ENCODE peak calls at places on chromosomes 6 and 20, in eight cellular contexts. F is stomach, I is spleen, E is adrenal gland, L is Peyer's patch, G is IMR-90, M is uterus, V is HCT116. Y is an unnamed sample.

GRCh38 chr6:112804638-112805330 is 457.7 kb downstream of the RFPL4B start:
- DNase-seq in L (no peak), G (no peak), I (no peak), E (no peak), V (no peak), M (no peak), F (no peak), Y (no peak)

GRCh38 chr6:150320450-150320849 is 48.4 kb upstream of the IYD start:
- DNase-seq in E (peak; percentile 12), V (no peak), I (no peak), L (no peak), F (peak; percentile 58), M (no peak), G (no peak), Y (no peak)

GRCh38 chr20:24135786-24136185 is 147.2 kb upstream of the GGTLC1 start:
- DNase-seq in G (no peak), E (no peak), V (no peak), F (no peak), M (no peak), L (no peak), I (no peak), Y (no peak)

GRCh38 chr20:10769700-10770099 is 95.9 kb upstream of the JAG1 start:
- DNase-seq in M (no peak), I (no peak), F (no peak), E (no peak), V (no peak), G (peak; percentile 39), L (no peak), Y (no peak)

GRCh38 chr6:140921366-140922226 is 1211.1 kb upstream of the GJE1 start:
- DNase-seq in M (no peak), V (peak; percentile 65), E (peak; percentile 59), L (no peak), I (no peak), G (peak; percentile 86), F (no peak), Y (no peak)

GRCh38 chr20:25177890-25178321 is 17.6 kb upstream of the ENTPD6 start:
- DNase-seq in I (no peak), G (no peak), F (peak; percentile 81), V (no peak), L (no peak), M (no peak), E (no peak), Y (peak; percentile 80)

GRCh38 chr6:170063851-170064617 is 226.8 kb downstream of the DLL1 start:
- DNase-seq in M (peak; percentile 7), L (no peak), I (peak; percentile 48), G (no peak), F (peak; percentile 16), V (no peak), E (no peak), Y (peak; percentile 3)

GRCh38 chr20:21052241-21052640 is 53.9 kb downstream of the LINC00237 start:
- DNase-seq in V (no peak), I (no peak), F (no peak), E (no peak), G (no peak), M (no peak), L (no peak), Y (no peak)

GRCh38 chr6:105994522-105995402 is 91.4 kb upstream of the PRDM1 start:
- DNase-seq in I (peak; percentile 91), V (peak; percentile 31), L (peak; percentile 79), G (peak; percentile 78), F (peak; percentile 57), M (peak; percentile 59), E (peak; percentile 57), Y (peak; percentile 47)

GRCh38 chr6:47785187-47785586 is 3.4 kb downstream of the OPN5 start:
- DNase-seq in L (no peak), M (no peak), E (no peak), F (no peak), G (no peak), V (no peak), I (no peak), Y (no peak)

GRCh38 chr20:49043000-49043399 is 3.1 kb upstream of the CSE1L start:
- DNase-seq in F (no peak), M (no peak), E (no peak), V (no peak), I (no peak), L (no peak), G (no peak), Y (no peak)

DNA sequence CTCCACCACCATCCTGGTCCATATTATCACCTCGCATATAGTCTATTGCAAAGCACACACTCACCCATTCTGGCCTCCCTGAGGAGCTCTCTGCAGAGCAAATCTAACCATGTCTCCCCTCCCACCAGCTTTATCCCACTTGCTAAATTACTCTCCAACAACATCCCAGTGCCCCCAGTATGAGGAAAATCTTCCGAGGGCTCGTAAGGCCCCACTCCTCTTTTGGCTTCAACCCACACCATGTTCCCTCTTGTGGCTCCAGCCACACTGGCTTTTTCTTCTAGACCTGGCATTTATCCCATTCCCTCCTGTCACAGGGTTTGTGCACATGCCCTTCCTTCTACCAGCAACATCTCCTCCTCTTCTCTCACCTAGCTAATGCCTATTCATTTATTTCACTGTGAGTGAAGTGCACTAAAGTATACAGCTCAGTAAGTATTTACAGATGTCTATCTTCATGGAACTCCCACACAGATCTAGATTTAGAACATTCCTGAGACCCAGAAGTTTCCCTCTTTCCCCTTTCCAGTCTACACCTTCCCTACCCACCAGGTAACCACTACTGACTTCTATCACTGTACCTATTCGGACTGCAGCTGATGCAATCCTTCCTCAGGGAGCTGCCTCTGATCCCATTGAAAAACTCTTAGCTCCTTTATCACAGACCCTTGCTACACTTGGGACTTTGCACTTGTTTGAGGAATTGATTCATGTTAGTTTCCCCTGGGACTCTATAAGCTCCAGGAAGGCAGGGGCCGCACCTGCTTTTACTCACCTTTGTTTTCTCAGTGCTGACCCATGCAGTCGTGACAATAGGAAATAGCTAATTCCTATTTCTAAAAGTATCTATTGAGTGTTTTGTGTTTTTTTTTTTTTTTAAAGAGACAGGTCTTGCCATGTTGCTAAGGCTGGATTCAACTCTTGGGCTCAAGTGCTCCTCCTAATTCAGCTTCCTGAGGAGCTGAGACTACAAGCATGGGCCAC is 15.5 kb downstream of the MRPL14 start:
- DNase-seq in L (peak; percentile 60), F (no peak), I (no peak), M (no peak), G (no peak), E (no peak), V (no peak), Y (no peak)
- TF ChIP-seq POLR2A in L (no peak), F (no peak), I (no peak), M (no peak), G (no peak), E (no peak), V (no peak), Y (no peak)

GRCh38 chr20:62550087-62550565 is 74.3 kb upstream of the GATA5 start:
- DNase-seq in E (no peak), G (no peak), M (peak; percentile 55), I (no peak), L (no peak), F (no peak), V (no peak), Y (no peak)

GRCh38 chr20:62553136-62553837 is 77.5 kb upstream of the GATA5 start:
- DNase-seq in V (no peak), G (no peak), I (no peak), L (no peak), F (no peak), M (no peak), E (no peak), Y (no peak)

GRCh38 chr20:62552613-62553012 is 76.8 kb upstream of the GATA5 start:
- DNase-seq in L (no peak), G (no peak), F (no peak), E (no peak), V (no peak), M (no peak), I (no peak), Y (no peak)

GRCh38 chr20:62549499-62550086 is 73.8 kb upstream of the GATA5 start:
- DNase-seq in E (no peak), I (no peak), G (no peak), F (no peak), M (no peak), L (no peak), V (no peak), Y (no peak)

GRCh38 chr20:62551408-62552323 is 75.9 kb upstream of the GATA5 start:
- DNase-seq in F (no peak), M (no peak), I (no peak), E (no peak), V (no peak), L (no peak), G (no peak), Y (no peak)
- TF ChIP-seq CTCF in F (no peak), M (no peak), I (no peak), E (no peak), V (no peak), L (no peak), G (no peak), Y (no peak)

DNA sequence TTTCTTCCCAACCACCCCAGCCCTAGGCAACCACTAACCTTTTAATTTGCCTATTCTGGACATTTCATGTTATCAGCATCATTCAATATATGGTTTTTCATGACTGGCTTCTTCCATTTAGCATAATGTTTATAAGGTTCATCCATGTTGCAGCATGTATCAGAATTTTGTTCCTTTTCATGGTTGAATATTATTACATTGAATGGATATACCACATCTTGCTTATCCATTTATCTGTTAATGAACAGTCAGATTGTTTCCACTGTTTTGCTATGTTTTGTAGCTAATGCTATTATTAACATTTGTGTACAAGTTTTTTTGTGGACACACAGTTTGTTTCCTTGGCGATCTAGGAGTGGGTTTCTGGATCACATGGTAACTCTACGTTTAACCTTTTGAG is 3.0 kb upstream of the DNAAF9 start:
- DNase-seq in F (no peak), L (no peak), M (no peak), I (no peak), V (no peak), E (no peak), G (no peak), Y (no peak)
- H3K4me1 ChIP-seq in F (peaks cover 18% of the 10 kb centered on the region), L (peaks cover 3% of the 10 kb centered on the region), M (no peaks in the 10 kb centered on the region), I (peaks cover 5% of the 10 kb centered on the region), V (peaks cover 20% of the 10 kb centered on the region), E (peaks cover 11% of the 10 kb centered on the region), G (no peaks in the 10 kb centered on the region), Y (peaks cover 21% of the 10 kb centered on the region)

GRCh38 chr20:64254156-64254555 is 1.4 kb upstream of the PCMTD2 start:
- DNase-seq in F (no peak), G (no peak), M (no peak), I (no peak), L (peak; percentile 44), V (no peak), E (no peak), Y (no peak)

GRCh38 chr20:64254571-64255360 is 782 bp upstream of the PCMTD2 start:
- DNase-seq in F (no peak), M (no peak), G (no peak), I (peak; percentile 79), V (no peak), L (peak; percentile 44), E (no peak), Y (no peak)

GRCh38 chr20:64257107-64257757 is 1.7 kb downstream of the PCMTD2 start:
- DNase-seq in G (no peak), F (no peak), L (no peak), V (no peak), I (peak; percentile 47), E (no peak), M (no peak), Y (no peak)

GRCh38 chr20:64256282-64256947 is 867 bp downstream of the PCMTD2 start:
- DNase-seq in L (peak; percentile 43), V (no peak), F (no peak), G (peak; percentile 10), M (no peak), I (peak; percentile 70), E (no peak), Y (no peak)

GRCh38 chr20:64255361-64256281 is at the start of gene PCMTD2:
- DNase-seq in G (peak; percentile 68), I (peak; percentile 96), V (peak; percentile 47), F (peak; percentile 85), M (peak; percentile 86), L (peak; percentile 89), E (peak; percentile 76), Y (peak; percentile 84)
- TF ChIP-seq POLR2A in G (no peak), I (no peak), V (peak; percentile 62), F (no peak), M (peak; percentile 73), L (no peak), E (peak; percentile 64), Y (peak; percentile 37)